ENCODE peak calls at places on chromosomes 12 and 14, in four cellular contexts. Y is neural progenitor cell, S is T-cell, I is KBM-7. N is an unnamed sample.

GRCh38 chr14:57302883-57303282 is 34.1 kb downstream of the AP5M1 start:
- DNase-seq in Y (no peak), S (no peak), I (no peak), N (no peak)

GRCh38 chr12:132524405-132524804 is 34.5 kb downstream of the FBRSL1 start:
- DNase-seq in Y (no peak), S (no peak), I (no peak), N (no peak)

GRCh38 chr12:42360747-42361403 is 34.9 kb downstream of the PPHLN1 start:
- DNase-seq in Y (no peak), S (no peak), I (no peak), N (no peak)

GRCh38 chr12:113103756-113104450 is 31.7 kb downstream of the RASAL1 start:
- DNase-seq in Y (peak), S (peak), I (no peak), N (no peak)

GRCh38 chr12:66051361-66051760 is 79.2 kb downstream of the LLPH start:
- DNase-seq in Y (no peak), S (no peak), I (no peak), N (no peak)

GRCh38 chr14:101737414-101738367 is 23.8 kb upstream of the PPP2R5C start:
- DNase-seq in Y (no peak), S (no peak), I (peak), N (no peak)

GRCh38 chr12:109737111-109737510 is 23.5 kb downstream of the FAM222A start:
- DNase-seq in Y (no peak), S (no peak), I (no peak), N (no peak)

GRCh38 chr14:56195219-56195618 is 77.0 kb downstream of the PELI2 start:
- DNase-seq in Y (peak), S (no peak), I (peak), N (no peak)

GRCh38 chr12:94149781-94150482 is 1.6 kb downstream of the PLXNC1 start:
- DNase-seq in Y (peak), S (peak), I (no peak), N (peak)

GRCh38 chr12:111775205-111776193 is 8.8 kb downstream of the ALDH2 start:
- DNase-seq in Y (no peak), S (no peak), I (peak), N (no peak)

GRCh38 chr14:76498536-76498935 is 122.6 kb downstream of the ESRRB start:
- DNase-seq in Y (no peak), S (no peak), I (no peak), N (no peak)

GRCh38 chr14:44766285-44766684 is 195.5 kb downstream of the KLHL28 start:
- DNase-seq in Y (no peak), S (no peak), I (no peak), N (no peak)

GRCh38 chr14:75522919-75523318 is 650 bp downstream of the BATF start:
- DNase-seq in Y (no peak), S (no peak), I (no peak), N (no peak)

N was measured in neuronal stem cell.